ENCODE peak calls at places on chromosomes 6 and 20, in nine cellular contexts. O, N, T, V, Q, C, U, M and S are unnamed samples.

GRCh38 chr6:71745525-71745924 is 140.8 kb upstream of the RIMS1 start:
- DNase-seq in O (no peak), N (no peak), T (no peak), V (no peak), Q (no peak), C (no peak), U (no peak), M (no peak), S (no peak)

GRCh38 chr6:109351231-109352132 is 30.8 kb downstream of the CD164 start:
- DNase-seq in O (no peak), N (peak; percentile 37), T (no peak), V (no peak), Q (no peak), C (no peak), U (no peak), M (no peak), S (no peak)

GRCh38 chr6:157537518-157537917 is 156.5 kb downstream of the ZDHHC14 start:
- DNase-seq in O (no peak), N (peak; percentile 63), T (no peak), V (no peak), Q (no peak), C (no peak), U (no peak), M (no peak), S (no peak)

GRCh38 chr20:4166726-4167035 is 151.3 kb upstream of the RNF24 start:
- DNase-seq in O (no peak), N (no peak), T (no peak), V (no peak), Q (no peak), C (no peak), U (no peak), M (no peak), S (no peak)

GRCh38 chr6:111625511-111626331 is 20.0 kb upstream of the TRAF3IP2 start:
- DNase-seq in O (peak; percentile 60), N (peak; percentile 55), T (no peak), V (no peak), Q (peak; percentile 79), C (peak; percentile 53), U (peak; percentile 75), M (no peak), S (no peak)

GRCh38 chr6:118632359-118632758 is 19.0 kb downstream of the CEP85L start:
- DNase-seq in O (no peak), N (no peak), T (no peak), V (no peak), Q (no peak), C (no peak), U (no peak), M (no peak), S (no peak)

GRCh38 chr6:139402935-139403386 is 28.5 kb upstream of the CITED2 start:
- DNase-seq in O (no peak), N (no peak), T (no peak), V (no peak), Q (no peak), C (no peak), U (no peak), M (no peak), S (no peak)

GRCh38 chr6:43769526-43770416 is at the start of gene VEGFA:
- DNase-seq in O (peak; percentile 90), N (peak; percentile 80), T (peak; percentile 91), V (peak; percentile 94), Q (peak; percentile 92), C (peak; percentile 91), U (peak; percentile 94), M (peak; percentile 85), S (peak; percentile 94)

GRCh38 chr20:19819149-19819548 is 61.1 kb downstream of the RIN2 start:
- DNase-seq in O (no peak), N (no peak), T (no peak), V (no peak), Q (no peak), C (no peak), U (no peak), M (no peak), S (no peak)

GRCh38 chr20:62053465-62054196 is 12.1 kb downstream of the TAF4 start:
- DNase-seq in O (no peak), N (no peak), T (no peak), V (peak; percentile 12), Q (no peak), C (no peak), U (peak; percentile 50), M (no peak), S (no peak)

GRCh38 chr20:33999025-33999629 is 5.4 kb downstream of the RALY start:
- DNase-seq in O (no peak), N (no peak), T (no peak), V (no peak), Q (no peak), C (no peak), U (no peak), M (no peak), S (no peak)

GRCh38 chr20:34004790-34005457 is 11.2 kb downstream of the RALY start:
- DNase-seq in O (no peak), N (no peak), T (no peak), V (no peak), Q (no peak), C (no peak), U (no peak), M (no peak), S (no peak)

GRCh38 chr20:34004227-34004626 is 10.5 kb downstream of the RALY start:
- DNase-seq in O (no peak), N (no peak), T (no peak), V (no peak), Q (no peak), C (no peak), U (no peak), M (no peak), S (no peak)

DNA sequence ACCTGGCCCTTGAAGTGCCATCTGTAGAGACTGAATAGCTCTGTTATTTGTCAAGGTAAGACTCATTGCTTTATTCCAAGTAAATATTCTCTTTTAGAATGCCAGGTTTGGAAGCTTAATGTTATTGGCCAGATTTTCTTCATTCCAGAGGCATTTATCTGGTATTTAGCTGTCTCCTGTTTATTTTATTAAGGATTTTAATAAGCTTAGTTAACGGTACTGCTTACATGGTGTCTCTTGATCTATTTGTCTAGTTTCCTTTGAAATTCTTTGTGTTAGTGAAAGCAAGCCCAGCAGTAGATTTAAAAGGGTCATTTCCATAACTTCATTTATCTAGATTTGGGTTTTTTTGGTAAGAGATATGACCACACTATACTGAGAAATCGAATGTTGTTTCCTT is 7.7 kb downstream of the RALY start:
- DNase-seq in O (no peak), N (no peak), T (no peak), V (no peak), Q (no peak), C (no peak), U (no peak), M (no peak), S (no peak)
- H3K4me1 ChIP-seq in O (peaks cover 63% of the 10 kb centered on the region), N (peaks cover 44% of the 10 kb centered on the region), T (peaks cover 80% of the 10 kb centered on the region), V (peaks cover 24% of the 10 kb centered on the region), Q (peaks cover 29% of the 10 kb centered on the region), C (peaks cover 83% of the 10 kb centered on the region), U (peaks cover 37% of the 10 kb centered on the region), M (peaks cover 81% of the 10 kb centered on the region), S (peaks cover 3% of the 10 kb centered on the region)

GRCh38 chr20:24033151-24033550 is 44.6 kb upstream of the GGTLC1 start:
- DNase-seq in O (no peak), N (no peak), T (no peak), V (no peak), Q (no peak), C (no peak), U (no peak), M (no peak), S (no peak)
- H3K4me3 ChIP-seq in O (no peak overlapping the region), N (no peak overlapping the region), T (no peak overlapping the region), V (no peak overlapping the region), Q (no peak overlapping the region), C (no peak overlapping the region), U (no peak overlapping the region), M (no peak overlapping the region), S (no peak overlapping the region)

DNA sequence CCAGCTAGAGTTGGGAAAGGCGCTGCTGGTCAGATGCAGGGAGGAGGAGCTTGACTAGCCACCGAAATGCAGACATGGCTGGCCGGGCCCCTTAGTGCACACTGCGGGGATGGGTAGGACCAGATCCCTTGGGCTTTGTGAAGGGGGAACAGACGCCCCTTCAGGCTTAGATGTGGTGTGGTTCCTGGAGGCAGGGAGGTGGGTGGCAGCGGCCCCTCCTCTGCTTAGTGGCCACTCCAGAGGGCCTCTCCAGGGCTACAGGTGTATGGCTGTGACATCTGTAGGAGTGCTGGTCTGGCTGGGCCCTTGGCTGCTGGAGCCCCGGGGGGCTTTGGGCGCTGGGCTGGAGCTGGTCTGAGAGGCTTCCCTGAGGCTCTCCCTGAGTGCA is 5.9 kb downstream of the CCND3 start:
- DNase-seq in O (no peak), N (no peak), T (no peak), V (no peak), Q (no peak), C (no peak), U (no peak), M (no peak), S (peak; percentile 32)
- H3K36me3 ChIP-seq in O (peaks cover 49% of the 10 kb centered on the region), N (peaks cover 53% of the 10 kb centered on the region), T (peaks cover 63% of the 10 kb centered on the region), V (no peaks in the 10 kb centered on the region), Q (peaks cover 46% of the 10 kb centered on the region), C (peaks cover 56% of the 10 kb centered on the region), U (peaks cover 53% of the 10 kb centered on the region), M (peaks cover 62% of the 10 kb centered on the region), S (peaks cover 48% of the 10 kb centered on the region)

GRCh38 chr6:41716516-41717446 is 18.6 kb downstream of the TFEB start:
- DNase-seq in O (no peak), N (peak; percentile 71), T (no peak), V (no peak), Q (no peak), C (peak; percentile 61), U (no peak), M (no peak), S (no peak)
- H3K4me1 ChIP-seq in O (peaks cover 97% of the 10 kb centered on the region), N (peaks cover 100% of the 10 kb centered on the region), T (peaks cover 100% of the 10 kb centered on the region), V (peaks cover 1% of the 10 kb centered on the region), Q (peaks cover 49% of the 10 kb centered on the region), C (peaks cover 97% of the 10 kb centered on the region), U (peaks cover 72% of the 10 kb centered on the region), M (peaks cover 6% of the 10 kb centered on the region), S (no peaks in the 10 kb centered on the region)

DNA sequence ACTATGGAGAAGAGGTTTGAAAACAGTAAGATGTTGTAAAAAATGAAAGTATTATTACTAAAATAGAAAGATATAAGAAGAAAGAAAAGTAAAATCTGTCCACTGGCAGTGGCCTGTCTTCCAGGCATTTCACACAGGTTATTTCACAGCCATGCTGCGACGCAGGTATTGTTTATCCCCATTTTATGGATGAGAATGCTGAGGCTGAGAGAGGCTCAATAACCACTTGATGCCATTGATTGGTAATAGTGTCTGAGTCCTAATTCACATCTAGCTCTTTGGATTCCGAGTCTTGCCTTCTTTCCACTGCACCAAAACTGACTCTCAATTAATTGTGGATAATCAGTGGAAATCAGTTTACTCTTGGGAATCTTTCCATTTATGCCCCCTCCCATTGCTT is 37.2 kb upstream of the IL20RA start:
- DNase-seq in O (no peak), N (no peak), T (no peak), V (no peak), Q (no peak), C (no peak), U (no peak), M (no peak), S (no peak)
- H3K4me3 ChIP-seq in O (no peak overlapping the region), N (no peak overlapping the region), T (no peak overlapping the region), V (no peak overlapping the region), Q (no peak overlapping the region), C (no peak overlapping the region), U (no peak overlapping the region), M (no peak overlapping the region), S (no peak overlapping the region)

DNA sequence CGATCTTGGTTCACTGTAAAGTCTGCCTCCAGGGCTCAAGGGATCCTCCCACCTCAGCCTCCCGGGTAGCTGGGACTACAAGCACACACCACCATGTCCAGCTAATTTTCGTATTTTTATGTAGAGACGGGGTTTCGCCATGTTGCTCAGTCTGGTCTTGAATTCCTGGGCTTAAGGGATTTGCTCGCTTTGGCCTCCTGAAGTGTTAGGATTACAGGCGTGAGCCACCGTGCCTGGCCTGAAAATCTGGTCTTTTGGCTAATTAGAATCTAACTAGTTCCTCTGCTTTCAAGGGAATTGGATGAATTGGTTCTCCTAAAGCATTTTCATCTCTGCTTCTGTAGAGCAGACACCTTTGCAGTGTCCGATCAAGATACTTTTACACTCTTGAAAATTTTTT is 51.3 kb downstream of the NCOA3 start:
- DNase-seq in O (no peak), N (no peak), T (no peak), V (no peak), Q (no peak), C (no peak), U (no peak), M (no peak), S (no peak)
- H3K36me3 ChIP-seq in O (no peaks in the 10 kb centered on the region), N (no peaks in the 10 kb centered on the region), T (no peaks in the 10 kb centered on the region), V (no peaks in the 10 kb centered on the region), Q (no peaks in the 10 kb centered on the region), C (no peaks in the 10 kb centered on the region), U (no peaks in the 10 kb centered on the region), M (no peaks in the 10 kb centered on the region), S (no peaks in the 10 kb centered on the region)